ENCODE peak calls at places on chromosomes 1 and 21, in four cellular contexts. S, Z, H and K are unnamed samples.

GRCh38 chr1:91572044-91572443 is 71.4 kb downstream of the CDC7 start:
- DNase-seq in S (peak), Z (no peak), H (no peak), K (no peak)

GRCh38 chr1:69479734-69480133 is 88.0 kb upstream of the LRRC7 start:
- DNase-seq in S (no peak), Z (peak), H (no peak), K (no peak)

GRCh38 chr1:85225624-85226380 is 25.0 kb upstream of the SYDE2 start:
- DNase-seq in S (no peak), Z (no peak), H (no peak), K (no peak)

GRCh38 chr1:218380125-218380977 is 35.2 kb downstream of the TGFB2 start:
- DNase-seq in S (no peak), Z (no peak), H (no peak), K (no peak)

GRCh38 chr1:93758842-93759515 is 77.3 kb upstream of the BCAR3 start:
- DNase-seq in S (no peak), Z (no peak), H (peak), K (no peak)

GRCh38 chr1:13820456-13820855 is 120.5 kb downstream of the PRDM2 start:
- DNase-seq in S (no peak), Z (no peak), H (no peak), K (no peak)

GRCh38 chr1:82226198-82226505 is 425.4 kb downstream of the ADGRL2 start:
- DNase-seq in S (no peak), Z (no peak), H (no peak), K (no peak)

GRCh38 chr1:25569599-25570458 is 26.4 kb downstream of the LDLRAP1 start:
- DNase-seq in S (no peak), Z (peak), H (no peak), K (no peak)

GRCh38 chr1:41097105-41097504 is 75.6 kb upstream of the SLFNL1 start:
- DNase-seq in S (no peak), Z (no peak), H (no peak), K (no peak)

GRCh38 chr1:197924516-197925123 is 7.4 kb downstream of the LHX9 start:
- DNase-seq in S (no peak), Z (peak), H (peak), K (no peak)

GRCh38 chr1:36239941-36240637 is 15.8 kb downstream of the THRAP3 start:
- DNase-seq in S (no peak), Z (no peak), H (no peak), K (no peak)

GRCh38 chr1:184457500-184457899 is 70.7 kb downstream of the C1orf21 start:
- DNase-seq in S (no peak), Z (no peak), H (peak), K (no peak)

GRCh38 chr1:9717193-9718005 is 65.9 kb downstream of the PIK3CD start:
- DNase-seq in S (peak), Z (peak), H (peak), K (peak)

GRCh38 chr1:175904808-175905207 is 161.4 kb upstream of the TNR start:
- DNase-seq in S (no peak), Z (no peak), H (no peak), K (no peak)

GRCh38 chr1:2240251-2241156 is 12.4 kb downstream of the SKI start:
- DNase-seq in S (no peak), Z (no peak), H (peak), K (no peak)

GRCh38 chr1:29186252-29186651 is 4.6 kb upstream of the SRSF4 start:
- DNase-seq in S (no peak), Z (no peak), H (no peak), K (no peak)

GRCh38 chr1:227883073-227883520 is 64.6 kb downstream of the WNT9A start:
- DNase-seq in S (no peak), Z (peak), H (peak), K (no peak)

GRCh38 chr1:171984262-171984661 is 143.0 kb downstream of the DNM3 start:
- DNase-seq in S (no peak), Z (no peak), H (no peak), K (no peak)

GRCh38 chr1:243470492-243470891 is 214.7 kb downstream of the SDCCAG8 start:
- DNase-seq in S (no peak), Z (no peak), H (no peak), K (peak)

GRCh38 chr21:33655591-33656221 is 13.4 kb downstream of the ITSN1 start:
- DNase-seq in S (no peak), Z (peak), H (no peak), K (no peak)

GRCh38 chr1:24117722-24118409 is 5.9 kb upstream of the MYOM3 start:
- DNase-seq in S (no peak), Z (no peak), H (no peak), K (no peak)

GRCh38 chr1:44515416-44515815 is 110.4 kb downstream of the RNF220 start:
- DNase-seq in S (no peak), Z (no peak), H (no peak), K (no peak)

GRCh38 chr1:94792876-94793605 is 27.1 kb upstream of the SLC44A3 start:
- DNase-seq in S (no peak), Z (no peak), H (no peak), K (no peak)

GRCh38 chr1:95927061-95927460 is 693.1 kb downstream of the RWDD3 start:
- DNase-seq in S (no peak), Z (no peak), H (no peak), K (no peak)

GRCh38 chr1:161196111-161196510 is 2.7 kb downstream of the ADAMTS4 start:
- DNase-seq in S (no peak), Z (no peak), H (no peak), K (no peak)

GRCh38 chr1:237282266-237282783 is 240.3 kb downstream of the RYR2 start:
- DNase-seq in S (no peak), Z (no peak), H (peak), K (no peak)

GRCh38 chr1:160777486-160778089 is 18.4 kb upstream of the LY9 start:
- DNase-seq in S (no peak), Z (peak), H (peak), K (peak)

GRCh38 chr1:85027242-85027983 is 20.9 kb downstream of the MCOLN3 start:
- DNase-seq in S (no peak), Z (no peak), H (no peak), K (no peak)

GRCh38 chr1:94607398-94607797 is 65.8 kb upstream of the F3 start:
- DNase-seq in S (no peak), Z (no peak), H (no peak), K (no peak)

GRCh38 chr1:206503591-206504362 is 3.6 kb upstream of the RASSF5 start:
- DNase-seq in S (peak), Z (peak), H (no peak), K (no peak)
- TF ChIP-seq USF1 in S (peak), Z (peak), H (peak), K (no peak)

GRCh38 chr1:59680044-59680443 is 134.7 kb upstream of the HOOK1 start:
- DNase-seq in S (no peak), Z (no peak), H (peak), K (no peak)

GRCh38 chr1:59678065-59678808 is 136.5 kb upstream of the HOOK1 start:
- DNase-seq in S (no peak), Z (no peak), H (no peak), K (no peak)

GRCh38 chr1:59682405-59683080 is 132.2 kb upstream of the HOOK1 start:
- DNase-seq in S (no peak), Z (no peak), H (no peak), K (no peak)

GRCh38 chr1:59674605-59675004 is 140.1 kb upstream of the HOOK1 start:
- DNase-seq in S (no peak), Z (no peak), H (no peak), K (no peak)

DNA sequence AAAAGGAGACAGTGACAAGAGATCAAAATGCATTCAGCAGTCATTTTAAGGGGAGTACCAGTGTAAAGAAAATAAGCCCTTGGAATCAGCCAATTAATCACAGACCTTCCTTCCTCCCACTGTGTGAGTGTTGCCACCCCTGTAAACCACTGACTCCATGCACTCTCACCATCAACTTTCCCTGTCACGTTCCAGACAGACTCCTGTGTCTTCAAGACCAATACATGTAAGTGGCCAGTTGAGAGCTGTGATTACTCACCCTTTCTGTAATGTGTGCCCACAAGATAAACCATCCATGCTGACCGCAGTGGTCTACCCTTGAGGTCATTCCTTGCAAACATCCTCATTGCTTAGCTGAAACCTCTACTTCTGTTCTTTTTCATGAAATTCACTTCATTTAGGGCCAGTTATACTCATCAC is 135.9 kb upstream of the HOOK1 start:
- DNase-seq in S (no peak), Z (peak), H (no peak), K (no peak)
- TF ChIP-seq USF1 in S (no peak), Z (no peak), H (no peak), K (no peak)

DNA sequence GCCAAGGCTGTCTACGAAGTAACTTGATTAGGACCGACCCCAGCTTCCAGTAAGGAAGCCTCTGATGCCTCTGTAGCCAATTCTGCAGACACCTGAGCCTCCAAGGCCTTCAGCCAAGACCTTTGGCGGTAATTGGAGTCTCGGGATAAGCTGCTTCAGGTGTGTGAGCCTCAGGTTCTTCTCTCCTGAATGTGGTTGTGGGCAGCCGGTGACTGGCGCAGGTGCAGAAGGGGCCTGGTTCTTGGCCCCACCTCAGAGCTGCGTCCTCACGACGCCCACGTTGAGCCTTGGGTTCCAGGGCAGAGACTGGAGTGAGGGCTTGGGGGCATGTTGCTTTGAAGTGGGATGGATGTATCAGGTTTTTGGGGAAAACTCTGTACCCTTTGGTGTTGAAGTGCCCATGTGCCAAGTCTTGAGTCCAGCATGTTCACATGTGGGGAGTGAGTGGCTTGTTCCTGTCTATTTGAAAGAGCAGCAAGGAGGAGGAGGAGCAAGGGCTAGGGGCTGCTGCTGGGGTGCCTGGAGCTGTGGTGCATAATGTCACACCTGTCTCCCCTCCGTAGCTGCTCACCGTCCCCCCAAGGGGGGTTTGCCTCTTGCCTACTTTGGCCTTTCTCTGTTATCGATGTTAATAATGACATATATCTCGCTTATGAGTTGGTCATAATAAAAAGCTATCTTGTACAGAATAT is 1.4 kb downstream of the PSEN2 start:
- DNase-seq in S (no peak), Z (no peak), H (no peak), K (no peak)
- TF ChIP-seq USF1 in S (no peak), Z (no peak), H (no peak), K (no peak)

GRCh38 chr1:248858096-248858890 is 592 bp downstream of the ZNF692 start:
- DNase-seq in S (no peak), Z (peak), H (peak), K (peak)
- TF ChIP-seq USF1 in S (no peak), Z (peak), H (no peak), K (no peak)

GRCh38 chr1:193240609-193241008 is 54.2 kb upstream of the B3GALT2 start:
- DNase-seq in S (no peak), Z (no peak), H (no peak), K (no peak)
- TF ChIP-seq USF1 in S (no peak), Z (no peak), H (no peak), K (no peak)

GRCh38 chr1:64196074-64196869 is 7.2 kb upstream of the UBE2U start:
- DNase-seq in S (no peak), Z (no peak), H (peak), K (no peak)
- TF ChIP-seq USF1 in S (no peak), Z (no peak), H (no peak), K (no peak)

GRCh38 chr1:30747028-30748008 is 10.3 kb downstream of the LAPTM5 start:
- DNase-seq in S (no peak), Z (no peak), H (no peak), K (no peak)

GRCh38 chr1:30746212-30747027 is 11.2 kb downstream of the LAPTM5 start:
- DNase-seq in S (no peak), Z (no peak), H (no peak), K (no peak)

GRCh38 chr1:30748699-30749401 is 8.7 kb downstream of the LAPTM5 start:
- DNase-seq in S (no peak), Z (no peak), H (no peak), K (no peak)

GRCh38 chr1:30749691-30750583 is 7.6 kb downstream of the LAPTM5 start:
- DNase-seq in S (no peak), Z (no peak), H (no peak), K (no peak)

GRCh38 chr1:30748098-30748698 is 9.4 kb downstream of the LAPTM5 start:
- DNase-seq in S (no peak), Z (no peak), H (no peak), K (no peak)
- TF ChIP-seq USF1 in S (no peak), Z (no peak), H (no peak), K (no peak)

DNA sequence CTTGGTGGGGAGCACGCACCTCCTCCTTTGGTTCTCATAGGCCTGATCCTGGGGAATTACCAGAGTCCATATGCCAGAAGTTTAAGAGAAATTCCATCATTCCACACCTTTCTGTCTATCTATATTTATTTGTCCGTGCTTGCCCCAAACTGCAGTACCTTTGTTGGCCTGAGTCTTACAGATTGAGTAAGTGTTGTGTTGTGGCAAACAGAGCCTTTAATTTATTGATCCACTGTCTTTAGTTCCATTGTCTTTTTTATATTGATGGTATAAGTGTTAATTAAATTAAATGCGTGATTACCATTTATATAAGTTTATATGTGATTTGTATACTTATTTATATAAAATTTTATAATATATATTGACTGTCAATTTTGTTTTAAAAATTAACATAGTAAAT is 4.9 kb downstream of the SH3BGR start:
- DNase-seq in S (no peak), Z (no peak), H (no peak), K (no peak)
- TF ChIP-seq USF1 in S (no peak), Z (no peak), H (no peak), K (no peak)